ENCODE peak calls at places on chromosome 10, in six cellular contexts. F is neuronal stem cell, Q is IMR-90, Y is mesendoderm, Z is mesenchymal stem cell, V is H1. O is an unnamed sample.

GRCh38 chr10:124996127-124996853 is 54.4 kb downstream of the ZRANB1 start:
- DNase-seq in Q (no peak), F (no peak), Y (no peak), V (no peak), Z (no peak), O (no peak)

GRCh38 chr10:26478061-26478460 is 39.9 kb downstream of the APBB1IP start:
- DNase-seq in Y (no peak), Q (no peak), Z (no peak), V (no peak), F (no peak), O (no peak)

GRCh38 chr10:108052981-108053380 is 888.5 kb upstream of the SORCS1 start:
- DNase-seq in V (no peak), Q (no peak), Z (no peak), Y (no peak), F (no peak), O (no peak)

GRCh38 chr10:118209215-118209614 is 132.9 kb downstream of the FAM204A start:
- DNase-seq in V (no peak), F (no peak), Q (no peak), Z (no peak), Y (no peak), O (no peak)

GRCh38 chr10:35668865-35669650 is 27.0 kb upstream of the FZD8 start:
- DNase-seq in Z (no peak), Y (no peak), V (no peak), Q (no peak), F (no peak), O (peak; percentile 33)

GRCh38 chr10:78438094-78438906 is 404.6 kb downstream of the RPS24 start:
- DNase-seq in Y (peak; percentile 80), Q (no peak), V (no peak), F (no peak), Z (no peak), O (no peak)

GRCh38 chr10:63573068-63573697 is 52.0 kb downstream of the REEP3 start:
- DNase-seq in V (no peak), Z (peak; percentile 70), Q (peak; percentile 87), F (no peak), Y (no peak), O (no peak)

GRCh38 chr10:75019360-75019759 is 92.1 kb upstream of the SAMD8 start:
- DNase-seq in Y (peak; percentile 36), Q (peak; percentile 41), V (no peak), F (no peak), Z (peak; percentile 20), O (no peak)

GRCh38 chr10:91925022-91925320 is 1.4 kb downstream of the BTAF1 start:
- DNase-seq in Y (no peak), V (no peak), Z (no peak), Q (no peak), F (no peak), O (no peak)

GRCh38 chr10:2122431-2123124 is 385.3 kb upstream of the ADARB2 start:
- DNase-seq in V (no peak), F (no peak), Y (no peak), Z (no peak), Q (no peak), O (no peak)

GRCh38 chr10:71648595-71649320 is 70.8 kb downstream of the C10orf105 start:
- DNase-seq in V (no peak), Z (no peak), Q (no peak), F (no peak), Y (no peak), O (no peak)

GRCh38 chr10:118763202-118763988 is 8.6 kb upstream of the CACUL1 start:
- DNase-seq in F (no peak), Q (no peak), Y (no peak), V (no peak), Z (no peak), O (no peak)

GRCh38 chr10:118594392-118595063 is 920 bp downstream of the PRLHR start:
- DNase-seq in Q (peak; percentile 21), V (peak; percentile 93), Z (peak; percentile 22), F (peak; percentile 92), Y (peak; percentile 96), O (peak; percentile 97)

GRCh38 chr10:103837370-103838094 is 17.8 kb downstream of the SH3PXD2A start:
- DNase-seq in Q (no peak), V (no peak), Z (no peak), F (no peak), Y (no peak), O (no peak)

DNA sequence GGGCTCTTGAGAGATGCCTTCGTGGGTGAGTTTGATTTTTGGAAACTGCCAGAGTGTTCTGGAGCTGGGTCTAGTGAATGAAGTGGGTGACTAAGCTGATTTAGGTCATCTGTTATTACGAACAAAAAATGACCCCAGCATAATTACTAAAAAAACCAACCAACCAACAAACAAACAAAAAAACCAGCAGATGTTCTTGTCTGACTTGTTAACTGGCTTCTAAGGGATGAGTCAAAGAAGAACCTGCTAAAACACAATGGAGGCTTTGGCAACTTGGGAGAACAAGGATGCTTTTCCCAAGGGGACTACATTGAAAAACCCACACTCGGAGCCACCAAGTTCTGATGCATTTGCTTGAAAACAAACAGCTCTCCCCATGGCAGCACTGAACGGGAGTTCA is 11.5 kb downstream of the TACR2 start:
- DNase-seq in F (no peak), Z (peak; percentile 39), Q (peak; percentile 15), V (no peak), Y (no peak), O (no peak)
- H2BK15ac ChIP-seq in F (no peak overlapping the region), Z (no peak overlapping the region), Q (no peak overlapping the region), V (no peak overlapping the region), Y (no peak overlapping the region), O (no peak overlapping the region)

GRCh38 chr10:87850742-87851205 is 12.6 kb downstream of the KLLN start:
- DNase-seq in V (no peak), Q (peak; percentile 70), F (peak; percentile 41), Z (peak; percentile 73), Y (peak; percentile 85), O (peak; percentile 80)
- H3K9ac ChIP-seq in V (no peak overlapping the region), Q (no peak overlapping the region), F (no peak overlapping the region), Z (peak overlapping the region; percentile 26), Y (no peak overlapping the region), O (no peak overlapping the region)

DNA sequence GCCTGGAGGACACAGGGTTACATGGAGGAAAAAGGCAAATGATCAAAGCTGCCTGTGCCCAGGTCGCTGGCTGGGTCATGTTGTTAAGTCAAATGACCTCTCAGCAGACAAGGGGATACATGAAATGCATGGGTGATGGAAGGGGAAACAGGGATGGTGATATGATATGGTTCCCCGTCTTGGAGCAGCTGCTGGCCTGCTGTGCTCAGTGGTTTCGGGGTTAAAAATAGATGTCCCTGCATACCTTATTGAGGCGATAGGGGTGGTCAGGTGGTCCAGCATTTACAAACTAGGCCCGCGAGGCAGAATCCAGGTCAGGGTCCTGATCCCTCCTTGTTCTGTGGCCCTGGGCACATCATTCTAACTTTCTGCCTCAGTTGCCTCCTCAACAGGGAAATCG is 157.2 kb downstream of the PRPF18 start:
- DNase-seq in V (no peak), Q (no peak), Y (no peak), F (no peak), Z (no peak), O (no peak)
- H3K4me2 ChIP-seq in V (no peak overlapping the region), Q (no peak overlapping the region), Y (no peak overlapping the region), F (no peak overlapping the region), Z (no peak overlapping the region), O (no peak overlapping the region)

GRCh38 chr10:70115948-70116682 is 16.5 kb downstream of the AIFM2 start:
- DNase-seq in F (peak; percentile 57), Y (peak; percentile 76), V (no peak), Z (peak; percentile 51), Q (peak; percentile 9), O (peak; percentile 76)
- H2BK15ac ChIP-seq in F (peak overlapping the region; percentile 52), Y (no peak overlapping the region), V (no peak overlapping the region), Z (no peak overlapping the region), Q (no peak overlapping the region), O (no peak overlapping the region)

GRCh38 chr10:44994752-44995530 is 5.8 kb upstream of the ZNF22 start:
- DNase-seq in Z (no peak), F (no peak), Q (no peak), Y (no peak), V (no peak), O (no peak)
- H3K9ac ChIP-seq in Z (peak overlapping the region; percentile 69), F (no peak overlapping the region), Q (peak overlapping the region; percentile 27), Y (no peak overlapping the region), V (no peak overlapping the region), O (no peak overlapping the region)

O was measured in H9.